ENCODE peak calls at places on chromosomes 16 and 17, in six cellular contexts. One of them, this sample, is unnamed.

GRCh38 chr16:88315543-88316105 is 67.1 kb upstream of the ZNF469 start:
- DNase-seq in left ventricle myocardium inferior: peak; percentile 42
- DNase-seq in uterus: peak; percentile 61
- DNase-seq in body of pancreas: peak; percentile 10
- DNase-seq in IMR-90: peak; percentile 77
- DNase-seq in MM.1S: no peak
- DNase-seq in this sample: no peak

GRCh38 chr16:14307623-14308356 is 236.7 kb downstream of the MRTFB start:
- DNase-seq in left ventricle myocardium inferior: peak; percentile 45
- DNase-seq in MM.1S: no peak
- DNase-seq in IMR-90: no peak
- DNase-seq in body of pancreas: peak; percentile 73
- DNase-seq in uterus: no peak
- DNase-seq in this sample: no peak

GRCh38 chr16:27254262-27254811 is 14.2 kb downstream of the NSMCE1 start:
- DNase-seq in body of pancreas: no peak
- DNase-seq in uterus: no peak
- DNase-seq in IMR-90: no peak
- DNase-seq in left ventricle myocardium inferior: no peak
- DNase-seq in MM.1S: peak; percentile 70
- DNase-seq in this sample: no peak

GRCh38 chr17:78144736-78145641 is 1.2 kb upstream of the C17orf99 start:
- DNase-seq in MM.1S: no peak
- DNase-seq in left ventricle myocardium inferior: no peak
- DNase-seq in IMR-90: no peak
- DNase-seq in body of pancreas: peak; percentile 96
- DNase-seq in uterus: no peak
- DNase-seq in this sample: no peak

GRCh38 chr17:43881758-43882505 is 25.4 kb downstream of the MPP2 start:
- DNase-seq in IMR-90: no peak
- DNase-seq in MM.1S: no peak
- DNase-seq in body of pancreas: no peak
- DNase-seq in uterus: no peak
- DNase-seq in left ventricle myocardium inferior: no peak
- DNase-seq in this sample: no peak

GRCh38 chr16:57693539-57693938 is 1.1 kb upstream of the DRC7 start:
- DNase-seq in MM.1S: no peak
- DNase-seq in body of pancreas: no peak
- DNase-seq in uterus: no peak
- DNase-seq in IMR-90: no peak
- DNase-seq in left ventricle myocardium inferior: no peak
- DNase-seq in this sample: no peak

GRCh38 chr16:62692685-62693084 is 656.4 kb upstream of the CDH8 start:
- DNase-seq in uterus: no peak
- DNase-seq in body of pancreas: no peak
- DNase-seq in IMR-90: no peak
- DNase-seq in MM.1S: peak; percentile 49
- DNase-seq in left ventricle myocardium inferior: no peak
- DNase-seq in this sample: no peak

GRCh38 chr17:71970312-71970711 is 150.5 kb upstream of the SOX9 start:
- DNase-seq in IMR-90: peak; percentile 64
- DNase-seq in body of pancreas: no peak
- DNase-seq in uterus: no peak
- DNase-seq in MM.1S: no peak
- DNase-seq in left ventricle myocardium inferior: no peak
- DNase-seq in this sample: no peak

GRCh38 chr17:15891348-15891747 is 53.6 kb upstream of the ADORA2B start:
- DNase-seq in uterus: no peak
- DNase-seq in MM.1S: no peak
- DNase-seq in IMR-90: peak; percentile 53
- DNase-seq in left ventricle myocardium inferior: no peak
- DNase-seq in body of pancreas: no peak
- DNase-seq in this sample: no peak

DNA sequence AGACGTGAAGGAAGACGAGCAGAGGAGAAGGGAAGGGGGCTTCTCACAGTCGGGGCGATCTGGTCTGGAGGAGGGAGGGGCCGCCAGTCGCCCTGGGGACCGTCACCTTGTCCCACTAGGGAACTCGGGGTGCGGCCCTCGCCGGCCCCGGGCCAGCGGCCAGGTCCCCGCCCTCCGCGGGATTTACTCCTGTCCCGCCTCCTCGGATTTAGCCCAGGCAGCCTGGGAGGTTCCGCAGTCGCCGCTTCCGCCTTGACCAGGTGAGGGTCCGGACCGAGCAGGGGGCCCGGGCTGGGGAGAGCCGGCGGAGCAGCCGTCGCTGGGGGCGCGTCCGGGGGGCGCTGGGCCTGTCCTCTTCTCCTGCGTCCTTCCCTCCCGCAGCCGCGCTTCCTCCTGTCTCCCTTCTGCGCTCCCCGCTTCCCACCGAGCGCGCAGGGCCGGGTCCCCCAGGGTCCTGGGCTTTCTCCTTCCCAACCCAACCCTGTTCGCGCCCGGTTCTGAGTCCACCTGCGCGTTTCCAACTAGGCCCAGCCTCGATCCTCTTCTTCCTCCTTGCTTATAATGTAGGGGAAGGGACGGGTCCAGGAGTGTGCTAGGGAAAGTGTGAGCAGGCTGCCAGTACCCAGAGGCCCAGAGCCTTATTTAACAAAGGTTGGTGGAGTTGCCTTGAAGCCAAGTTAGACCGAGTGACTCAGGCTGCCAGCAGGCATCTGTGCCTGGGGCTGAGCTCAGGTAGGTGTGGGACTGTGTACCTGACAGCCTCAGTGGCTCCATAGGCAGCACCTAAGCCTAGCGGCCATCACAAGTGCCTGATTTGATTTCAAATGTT is at the start of gene TNK1:
- DNase-seq in uterus: peak; percentile 56
- DNase-seq in left ventricle myocardium inferior: peak; percentile 48
- DNase-seq in MM.1S: no peak
- DNase-seq in body of pancreas: peak; percentile 72
- DNase-seq in IMR-90: no peak
- DNase-seq in this sample: no peak
- H3K4me3 ChIP-seq in uterus: peak within 1 kb of the TSS; percentile 13
- H3K4me3 ChIP-seq in left ventricle myocardium inferior: peak within 1 kb of the TSS; percentile 63
- H3K4me3 ChIP-seq in MM.1S: no peak within 1 kb of the TSS
- H3K4me3 ChIP-seq in body of pancreas: peak within 1 kb of the TSS; percentile 87
- H3K4me3 ChIP-seq in IMR-90: peak within 1 kb of the TSS; percentile 11
- H3K4me3 ChIP-seq in this sample: no peak within 1 kb of the TSS

GRCh38 chr16:31333686-31334649 is 21.0 kb upstream of the ITGAX start:
- DNase-seq in left ventricle myocardium inferior: no peak
- DNase-seq in IMR-90: peak; percentile 13
- DNase-seq in uterus: no peak
- DNase-seq in body of pancreas: peak; percentile 49
- DNase-seq in MM.1S: peak; percentile 15
- DNase-seq in this sample: no peak
- TF ChIP-seq CTCF in left ventricle myocardium inferior: peak; percentile 43
- TF ChIP-seq CTCF in IMR-90: no peak
- TF ChIP-seq CTCF in uterus: peak; percentile 16
- TF ChIP-seq CTCF in body of pancreas: peak; percentile 52
- TF ChIP-seq CTCF in MM.1S: peak; percentile 36
- TF ChIP-seq CTCF in this sample: peak; percentile 72

GRCh38 chr17:47735139-47735464 is 2.1 kb downstream of the TBX21 start:
- DNase-seq in left ventricle myocardium inferior: no peak
- DNase-seq in body of pancreas: no peak
- DNase-seq in MM.1S: no peak
- DNase-seq in IMR-90: no peak
- DNase-seq in uterus: no peak
- DNase-seq in this sample: no peak
- H3K4me3 ChIP-seq in left ventricle myocardium inferior: no peak overlapping the region
- H3K4me3 ChIP-seq in body of pancreas: no peak overlapping the region
- H3K4me3 ChIP-seq in MM.1S: no peak overlapping the region
- H3K4me3 ChIP-seq in IMR-90: no peak overlapping the region
- H3K4me3 ChIP-seq in uterus: no peak overlapping the region
- H3K4me3 ChIP-seq in this sample: no peak overlapping the region

GRCh38 chr17:75725504-75725903 is 4.2 kb downstream of the ITGB4 start:
- DNase-seq in left ventricle myocardium inferior: no peak
- DNase-seq in MM.1S: no peak
- DNase-seq in uterus: no peak
- DNase-seq in IMR-90: no peak
- DNase-seq in body of pancreas: no peak
- DNase-seq in this sample: no peak
- TF ChIP-seq CTCF in left ventricle myocardium inferior: no peak
- TF ChIP-seq CTCF in MM.1S: no peak
- TF ChIP-seq CTCF in uterus: no peak
- TF ChIP-seq CTCF in IMR-90: no peak
- TF ChIP-seq CTCF in body of pancreas: no peak
- TF ChIP-seq CTCF in this sample: no peak

DNA sequence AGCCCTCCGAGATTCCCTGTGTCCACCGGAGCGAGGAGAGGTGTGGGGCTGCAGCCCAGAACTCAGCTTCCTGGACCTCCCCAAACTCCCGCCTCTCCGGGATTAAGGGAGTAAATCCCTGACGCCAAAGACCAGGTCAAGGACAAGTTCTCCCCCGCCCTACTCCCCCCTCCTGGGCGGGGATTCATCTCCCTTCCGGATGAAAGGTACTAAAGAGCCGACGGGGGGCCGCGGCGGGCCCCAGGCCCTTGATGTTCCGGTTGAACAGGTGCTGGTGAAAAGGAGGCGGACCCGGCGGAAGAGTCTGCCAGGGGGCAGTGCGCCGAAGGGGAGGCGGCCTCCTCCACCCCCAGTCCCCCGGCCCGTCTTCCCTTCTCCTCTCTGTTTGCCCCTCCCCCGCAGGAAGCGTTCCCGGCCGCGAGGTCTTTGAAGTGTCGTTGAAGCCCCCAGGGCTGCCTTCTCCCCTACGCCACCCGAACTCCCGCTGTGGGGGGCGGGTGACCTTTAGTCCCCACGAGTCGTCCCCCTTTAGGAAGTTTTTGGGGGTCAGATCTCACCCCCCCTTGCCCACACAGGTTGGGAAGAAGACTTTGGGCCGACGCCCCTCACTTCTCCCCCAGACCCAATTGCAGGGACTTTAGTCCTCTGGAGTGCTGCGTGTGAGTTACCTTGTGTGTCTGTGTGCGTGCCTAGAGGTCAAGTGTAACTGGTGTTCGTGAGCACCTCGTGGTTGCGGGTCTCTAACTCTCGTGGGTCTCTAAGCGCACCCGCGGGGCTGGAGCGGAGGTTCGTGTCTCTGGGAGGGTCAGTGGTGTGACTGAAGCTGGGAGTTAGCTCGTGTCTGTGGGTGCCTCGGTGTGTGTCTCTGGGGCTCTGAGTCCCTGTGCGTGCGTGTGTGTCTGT is 1.1 kb upstream of the MLLT6 start:
- DNase-seq in uterus: peak; percentile 80
- DNase-seq in left ventricle myocardium inferior: peak; percentile 84
- DNase-seq in IMR-90: no peak
- DNase-seq in MM.1S: peak; percentile 94
- DNase-seq in body of pancreas: peak; percentile 96
- DNase-seq in this sample: no peak
- H3K4me3 ChIP-seq in uterus: peak overlapping the region; percentile 93
- H3K4me3 ChIP-seq in left ventricle myocardium inferior: peak overlapping the region; percentile 96
- H3K4me3 ChIP-seq in IMR-90: peak overlapping the region; percentile 68
- H3K4me3 ChIP-seq in MM.1S: peak overlapping the region; percentile 86
- H3K4me3 ChIP-seq in body of pancreas: peak overlapping the region; percentile 71
- H3K4me3 ChIP-seq in this sample: peak overlapping the region; percentile 89

DNA sequence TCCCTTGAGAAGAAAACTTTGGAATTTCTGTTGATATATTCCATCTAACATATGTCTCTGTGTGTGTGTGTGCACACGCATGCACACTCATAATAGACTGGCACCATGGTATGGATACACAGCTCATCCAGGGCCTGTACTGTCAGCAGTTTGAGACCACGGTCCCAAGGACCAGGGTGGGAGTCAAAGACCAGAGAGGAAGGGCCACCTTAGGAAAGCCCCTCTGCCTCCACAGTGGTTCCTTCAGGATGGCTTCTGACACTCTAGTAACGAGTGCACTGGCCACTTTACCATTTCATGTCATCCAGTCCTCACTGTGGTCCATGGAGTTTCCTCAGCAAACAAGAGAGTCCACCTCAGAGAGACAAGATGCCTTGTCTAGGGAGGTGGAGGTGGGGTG is 81.8 kb downstream of the PLD6 start:
- DNase-seq in IMR-90: no peak
- DNase-seq in body of pancreas: no peak
- DNase-seq in left ventricle myocardium inferior: no peak
- DNase-seq in MM.1S: no peak
- DNase-seq in uterus: no peak
- DNase-seq in this sample: no peak
- TF ChIP-seq CTCF in IMR-90: no peak
- TF ChIP-seq CTCF in body of pancreas: no peak
- TF ChIP-seq CTCF in left ventricle myocardium inferior: no peak
- TF ChIP-seq CTCF in MM.1S: no peak
- TF ChIP-seq CTCF in uterus: no peak
- TF ChIP-seq CTCF in this sample: no peak

GRCh38 chr17:2090804-2091534 is 36.1 kb downstream of the HIC1 start:
- DNase-seq in IMR-90: peak; percentile 97
- DNase-seq in uterus: peak; percentile 89
- DNase-seq in body of pancreas: peak; percentile 53
- DNase-seq in left ventricle myocardium inferior: peak; percentile 64
- DNase-seq in MM.1S: no peak
- DNase-seq in this sample: no peak
- H3K4me3 ChIP-seq in IMR-90: no peak overlapping the region
- H3K4me3 ChIP-seq in uterus: no peak overlapping the region
- H3K4me3 ChIP-seq in body of pancreas: no peak overlapping the region
- H3K4me3 ChIP-seq in left ventricle myocardium inferior: peak overlapping the region; percentile 57
- H3K4me3 ChIP-seq in MM.1S: peak overlapping the region; percentile 52
- H3K4me3 ChIP-seq in this sample: peak overlapping the region; percentile 63

This sample was measured in GM12864.